ENCODE peak calls at places on chromosomes 11 and 22, in four cellular contexts. One of them, this sample, is unnamed.

GRCh38 chr11:3037041-3037944 is 19.9 kb downstream of the CARS1 start:
- DNase-seq in GM10248: peak; percentile 59
- DNase-seq in AG09319: no peak
- DNase-seq in progenitor cell of endocrine pancreas: peak; percentile 61
- DNase-seq in this sample: peak; percentile 89

GRCh38 chr11:46555269-46556054 is 38.4 kb downstream of the AMBRA1 start:
- DNase-seq in GM10248: no peak
- DNase-seq in AG09319: no peak
- DNase-seq in progenitor cell of endocrine pancreas: no peak
- DNase-seq in this sample: no peak

GRCh38 chr11:110584150-110584549 is 128.1 kb downstream of the ARHGAP20 start:
- DNase-seq in GM10248: no peak
- DNase-seq in AG09319: no peak
- DNase-seq in progenitor cell of endocrine pancreas: no peak
- DNase-seq in this sample: no peak

GRCh38 chr11:121810291-121810690 is 305.7 kb downstream of the BLID start:
- DNase-seq in GM10248: no peak
- DNase-seq in AG09319: no peak
- DNase-seq in progenitor cell of endocrine pancreas: no peak
- DNase-seq in this sample: no peak

GRCh38 chr22:31753005-31753633 is 700 bp upstream of the DEPDC5 start:
- DNase-seq in GM10248: peak; percentile 30
- DNase-seq in AG09319: no peak
- DNase-seq in progenitor cell of endocrine pancreas: peak; percentile 61
- DNase-seq in this sample: no peak

GRCh38 chr22:47575291-47575690 is 812.8 kb downstream of the TBC1D22A start:
- DNase-seq in GM10248: no peak
- DNase-seq in AG09319: no peak
- DNase-seq in progenitor cell of endocrine pancreas: no peak
- DNase-seq in this sample: no peak

GRCh38 chr11:12602421-12602820 is 71.8 kb upstream of the TEAD1 start:
- DNase-seq in GM10248: no peak
- DNase-seq in AG09319: no peak
- DNase-seq in progenitor cell of endocrine pancreas: no peak
- DNase-seq in this sample: no peak

GRCh38 chr22:50403701-50404101 is 60.6 kb downstream of the PPP6R2 start:
- DNase-seq in GM10248: no peak
- DNase-seq in AG09319: no peak
- DNase-seq in progenitor cell of endocrine pancreas: no peak
- DNase-seq in this sample: no peak

GRCh38 chr22:22881116-22882032 is 6.2 kb upstream of the IGLL5 start:
- DNase-seq in GM10248: peak; percentile 55
- DNase-seq in AG09319: no peak
- DNase-seq in progenitor cell of endocrine pancreas: no peak
- DNase-seq in this sample: no peak

GRCh38 chr11:84722583-84723108 is 904.5 kb downstream of the DLG2 start:
- DNase-seq in GM10248: no peak
- DNase-seq in AG09319: no peak
- DNase-seq in progenitor cell of endocrine pancreas: no peak
- DNase-seq in this sample: no peak

GRCh38 chr11:3163241-3163981 is 1.7 kb downstream of the OSBPL5 start:
- DNase-seq in GM10248: no peak
- DNase-seq in AG09319: no peak
- DNase-seq in progenitor cell of endocrine pancreas: no peak
- DNase-seq in this sample: no peak

GRCh38 chr11:67820079-67820478 is 145.7 kb upstream of the ALDH3B2 start:
- DNase-seq in GM10248: no peak
- DNase-seq in AG09319: no peak
- DNase-seq in progenitor cell of endocrine pancreas: no peak
- DNase-seq in this sample: no peak

GRCh38 chr11:119909077-119909476 is 180.1 kb upstream of the NECTIN1 start:
- DNase-seq in GM10248: no peak
- DNase-seq in AG09319: no peak
- DNase-seq in progenitor cell of endocrine pancreas: no peak
- DNase-seq in this sample: no peak

GRCh38 chr11:74494916-74495315 is 1.4 kb upstream of the LIPT2 start:
- DNase-seq in GM10248: no peak
- DNase-seq in AG09319: no peak
- DNase-seq in progenitor cell of endocrine pancreas: no peak
- DNase-seq in this sample: no peak

GRCh38 chr11:72227316-72228228 is 3.0 kb downstream of the INPPL1 start:
- DNase-seq in GM10248: peak; percentile 6
- DNase-seq in AG09319: no peak
- DNase-seq in progenitor cell of endocrine pancreas: no peak
- DNase-seq in this sample: no peak

GRCh38 chr11:66188580-66188979 is 79.9 kb upstream of the RAB1B start:
- DNase-seq in GM10248: no peak
- DNase-seq in AG09319: peak; percentile 7
- DNase-seq in progenitor cell of endocrine pancreas: no peak
- DNase-seq in this sample: no peak

GRCh38 chr11:125724125-125724524 is 22.0 kb upstream of the PATE1 start:
- DNase-seq in GM10248: no peak
- DNase-seq in AG09319: no peak
- DNase-seq in progenitor cell of endocrine pancreas: no peak
- DNase-seq in this sample: no peak

GRCh38 chr11:46895821-46896220 is 22.5 kb downstream of the LRP4 start:
- DNase-seq in GM10248: no peak
- DNase-seq in AG09319: no peak
- DNase-seq in progenitor cell of endocrine pancreas: no peak
- DNase-seq in this sample: no peak

GRCh38 chr22:29726512-29727247 is 6.9 kb downstream of the CABP7 start:
- DNase-seq in GM10248: no peak
- DNase-seq in AG09319: no peak
- DNase-seq in progenitor cell of endocrine pancreas: no peak
- DNase-seq in this sample: no peak
- TF ChIP-seq CTCF in GM10248: no peak
- TF ChIP-seq CTCF in AG09319: no peak
- TF ChIP-seq CTCF in progenitor cell of endocrine pancreas: no peak
- TF ChIP-seq CTCF in this sample: no peak

GRCh38 chr11:16171882-16172281 is 184.5 kb downstream of the SOX6 start:
- DNase-seq in GM10248: no peak
- DNase-seq in AG09319: no peak
- DNase-seq in progenitor cell of endocrine pancreas: no peak
- DNase-seq in this sample: no peak

GRCh38 chr11:16169946-16170345 is 186.4 kb downstream of the SOX6 start:
- DNase-seq in GM10248: no peak
- DNase-seq in AG09319: no peak
- DNase-seq in progenitor cell of endocrine pancreas: no peak
- DNase-seq in this sample: no peak

GRCh38 chr11:16167706-16168487 is 188.4 kb downstream of the SOX6 start:
- DNase-seq in GM10248: no peak
- DNase-seq in AG09319: no peak
- DNase-seq in progenitor cell of endocrine pancreas: no peak
- DNase-seq in this sample: no peak

GRCh38 chr11:16170448-16170847 is 185.9 kb downstream of the SOX6 start:
- DNase-seq in GM10248: no peak
- DNase-seq in AG09319: no peak
- DNase-seq in progenitor cell of endocrine pancreas: no peak
- DNase-seq in this sample: no peak

GRCh38 chr11:16169541-16169940 is 186.8 kb downstream of the SOX6 start:
- DNase-seq in GM10248: no peak
- DNase-seq in AG09319: no peak
- DNase-seq in progenitor cell of endocrine pancreas: no peak
- DNase-seq in this sample: no peak
- TF ChIP-seq CTCF in GM10248: no peak
- TF ChIP-seq CTCF in AG09319: no peak
- TF ChIP-seq CTCF in progenitor cell of endocrine pancreas: peak; percentile 10
- TF ChIP-seq CTCF in this sample: no peak

DNA sequence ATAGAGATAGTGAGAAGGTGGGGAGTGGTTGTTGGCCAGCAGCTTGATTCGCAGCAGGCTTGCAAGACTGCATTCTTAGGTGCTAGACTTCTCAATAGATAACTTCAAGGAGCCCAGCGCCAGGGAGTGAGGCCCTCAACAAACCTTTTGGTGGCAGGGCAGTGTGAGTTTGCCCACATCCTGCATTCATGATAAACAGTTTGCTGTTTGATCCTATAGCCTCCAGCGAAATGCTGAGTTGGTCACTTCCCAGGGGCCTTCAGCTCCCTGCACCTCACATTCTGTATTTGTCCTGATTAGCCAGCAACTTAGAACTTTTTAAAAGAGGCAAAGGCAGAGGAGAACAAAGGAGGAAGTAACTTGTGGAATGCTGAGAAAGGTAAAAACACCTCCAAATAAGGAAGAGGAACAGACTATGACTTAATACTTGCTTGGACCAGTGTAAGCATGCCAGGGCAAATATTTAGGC is 25.1 kb downstream of the OR10A6 start:
- DNase-seq in GM10248: no peak
- DNase-seq in AG09319: no peak
- DNase-seq in progenitor cell of endocrine pancreas: no peak
- DNase-seq in this sample: no peak
- TF ChIP-seq CTCF in GM10248: no peak
- TF ChIP-seq CTCF in AG09319: no peak
- TF ChIP-seq CTCF in progenitor cell of endocrine pancreas: no peak
- TF ChIP-seq CTCF in this sample: no peak

GRCh38 chr11:27233654-27234042 is 129.4 kb downstream of the CCDC34 start:
- DNase-seq in GM10248: no peak
- DNase-seq in AG09319: no peak
- DNase-seq in progenitor cell of endocrine pancreas: no peak
- DNase-seq in this sample: no peak

GRCh38 chr11:27237641-27238040 is 125.4 kb downstream of the CCDC34 start:
- DNase-seq in GM10248: no peak
- DNase-seq in AG09319: no peak
- DNase-seq in progenitor cell of endocrine pancreas: no peak
- DNase-seq in this sample: no peak

GRCh38 chr11:27231519-27231918 is 131.5 kb downstream of the CCDC34 start:
- DNase-seq in GM10248: no peak
- DNase-seq in AG09319: no peak
- DNase-seq in progenitor cell of endocrine pancreas: no peak
- DNase-seq in this sample: no peak

GRCh38 chr11:27234961-27235360 is 128.1 kb downstream of the CCDC34 start:
- DNase-seq in GM10248: no peak
- DNase-seq in AG09319: no peak
- DNase-seq in progenitor cell of endocrine pancreas: no peak
- DNase-seq in this sample: no peak

GRCh38 chr11:27234043-27234668 is 128.9 kb downstream of the CCDC34 start:
- DNase-seq in GM10248: peak; percentile 61
- DNase-seq in AG09319: peak; percentile 92
- DNase-seq in progenitor cell of endocrine pancreas: no peak
- DNase-seq in this sample: no peak
- TF ChIP-seq CTCF in GM10248: no peak
- TF ChIP-seq CTCF in AG09319: no peak
- TF ChIP-seq CTCF in progenitor cell of endocrine pancreas: no peak
- TF ChIP-seq CTCF in this sample: no peak

GRCh38 chr11:117479372-117479771 is 151.7 kb downstream of the CEP164 start:
- DNase-seq in GM10248: peak; percentile 45
- DNase-seq in AG09319: no peak
- DNase-seq in progenitor cell of endocrine pancreas: no peak
- DNase-seq in this sample: no peak
- TF ChIP-seq CTCF in GM10248: peak; percentile 27
- TF ChIP-seq CTCF in AG09319: no peak
- TF ChIP-seq CTCF in progenitor cell of endocrine pancreas: peak; percentile 28
- TF ChIP-seq CTCF in this sample: no peak

DNA sequence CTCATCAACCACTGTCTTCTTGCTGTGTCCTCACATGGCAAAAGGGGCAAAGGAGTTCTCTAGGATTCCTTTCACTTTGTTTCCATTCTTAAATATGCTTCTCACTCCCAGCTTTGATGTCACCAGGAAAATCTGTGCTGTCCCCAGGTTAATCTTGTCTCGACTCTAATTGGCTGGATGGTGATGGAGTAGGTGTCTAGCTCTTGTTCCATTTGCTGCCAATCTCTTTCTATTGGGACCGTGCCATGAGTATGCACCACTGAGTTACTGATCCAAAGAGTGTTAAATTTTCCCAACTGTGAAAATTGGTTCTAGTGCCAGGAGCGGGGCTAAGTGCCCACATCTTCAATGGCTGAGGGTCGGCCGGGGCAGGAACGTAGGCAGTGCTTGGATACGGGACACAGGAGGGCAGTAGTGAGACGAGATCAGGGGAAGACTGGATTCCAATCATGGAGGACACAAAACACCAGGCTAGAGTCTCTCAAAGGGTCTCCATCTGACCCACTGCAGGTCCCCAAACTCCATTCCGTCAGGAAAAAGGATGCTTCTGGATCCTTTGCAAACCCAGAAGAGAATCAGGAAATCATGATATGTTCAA is 47.7 kb upstream of the CSNK2A3 start:
- DNase-seq in GM10248: peak; percentile 30
- DNase-seq in AG09319: no peak
- DNase-seq in progenitor cell of endocrine pancreas: no peak
- DNase-seq in this sample: no peak
- TF ChIP-seq CTCF in GM10248: no peak
- TF ChIP-seq CTCF in AG09319: no peak
- TF ChIP-seq CTCF in progenitor cell of endocrine pancreas: peak; percentile 23
- TF ChIP-seq CTCF in this sample: no peak

DNA sequence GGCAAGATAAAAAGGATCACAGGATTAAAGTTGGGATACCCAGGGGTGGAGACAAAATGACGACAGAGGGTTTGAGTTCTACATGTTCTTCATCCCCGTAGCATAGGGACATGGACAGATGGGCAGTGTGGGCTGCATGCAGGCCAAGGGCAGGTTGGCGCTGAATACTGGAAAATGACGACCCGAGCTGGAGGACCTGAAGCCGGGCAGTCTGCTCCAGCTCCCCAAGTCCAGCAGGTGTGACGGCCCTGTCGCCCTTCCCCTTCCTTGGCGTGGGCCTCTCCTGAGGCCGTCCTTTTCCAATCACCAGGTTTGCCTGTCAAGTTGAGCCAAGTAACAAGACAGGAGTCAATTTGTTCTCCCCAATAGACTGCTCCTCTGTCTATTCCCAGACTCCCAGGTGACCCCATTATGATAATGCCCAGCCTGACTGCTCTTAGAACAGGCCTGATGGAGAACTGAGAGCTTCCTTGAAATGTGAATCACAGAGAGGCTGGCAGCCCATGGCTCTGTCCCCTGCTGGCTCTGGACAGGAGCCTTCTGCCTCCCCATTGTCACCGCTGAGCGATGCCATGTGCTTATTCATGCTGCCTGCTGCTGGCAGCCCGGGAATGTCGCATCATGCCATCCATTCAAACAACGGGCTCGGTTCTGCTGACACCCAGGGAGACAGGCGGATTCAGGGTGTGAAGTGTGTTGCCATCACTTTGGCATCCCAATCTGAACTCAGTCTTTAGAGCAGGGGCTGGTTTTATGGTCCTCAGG is 392.1 kb downstream of the NTM start:
- DNase-seq in GM10248: no peak
- DNase-seq in AG09319: no peak
- DNase-seq in progenitor cell of endocrine pancreas: no peak
- DNase-seq in this sample: no peak
- TF ChIP-seq CTCF in GM10248: no peak
- TF ChIP-seq CTCF in AG09319: no peak
- TF ChIP-seq CTCF in progenitor cell of endocrine pancreas: no peak
- TF ChIP-seq CTCF in this sample: no peak

GRCh38 chr22:25051073-25051472 is 98.6 kb downstream of the KIAA1671 start:
- DNase-seq in GM10248: no peak
- DNase-seq in AG09319: no peak
- DNase-seq in progenitor cell of endocrine pancreas: no peak
- DNase-seq in this sample: no peak
- TF ChIP-seq CTCF in GM10248: no peak
- TF ChIP-seq CTCF in AG09319: no peak
- TF ChIP-seq CTCF in progenitor cell of endocrine pancreas: peak; percentile 46
- TF ChIP-seq CTCF in this sample: no peak

This sample was measured in omental fat pad.